ENCODE peak calls at places on chromosomes 3 and 15, in seven cellular contexts. One of them, this sample, is unnamed.

GRCh38 chr3:184284696-184285095 is 8.9 kb downstream of the ECE2 start:
- DNase-seq in HCT116: peak; percentile 70
- DNase-seq in SK-N-SH: peak; percentile 91
- DNase-seq in HepG2: peak; percentile 58
- DNase-seq in K562: peak; percentile 75
- DNase-seq in H1: no peak
- DNase-seq in GM12878: no peak
- DNase-seq in this sample: peak; percentile 65

GRCh38 chr15:92884813-92885461 is 15.2 kb upstream of the CHD2 start:
- DNase-seq in K562: no peak
- DNase-seq in HepG2: no peak
- DNase-seq in SK-N-SH: no peak
- DNase-seq in HCT116: no peak
- DNase-seq in H1: no peak
- DNase-seq in GM12878: no peak
- DNase-seq in this sample: peak; percentile 28

GRCh38 chr3:186775999-186776398 is 7.4 kb upstream of the EIF4A2 start:
- DNase-seq in HCT116: no peak
- DNase-seq in H1: peak; percentile 59
- DNase-seq in GM12878: no peak
- DNase-seq in HepG2: peak; percentile 29
- DNase-seq in SK-N-SH: no peak
- DNase-seq in K562: no peak
- DNase-seq in this sample: no peak

GRCh38 chr3:165696496-165696895 is 140.7 kb downstream of the BCHE start:
- DNase-seq in H1: no peak
- DNase-seq in HCT116: no peak
- DNase-seq in SK-N-SH: no peak
- DNase-seq in GM12878: no peak
- DNase-seq in K562: no peak
- DNase-seq in HepG2: no peak
- DNase-seq in this sample: no peak

GRCh38 chr15:84604804-84605203 is 4.0 kb downstream of the ZSCAN2 start:
- DNase-seq in H1: no peak
- DNase-seq in K562: no peak
- DNase-seq in SK-N-SH: no peak
- DNase-seq in GM12878: no peak
- DNase-seq in HCT116: no peak
- DNase-seq in HepG2: no peak
- DNase-seq in this sample: peak; percentile 5

GRCh38 chr3:52450489-52451236 is 3.2 kb downstream of the TNNC1 start:
- DNase-seq in SK-N-SH: no peak
- DNase-seq in HepG2: no peak
- DNase-seq in K562: no peak
- DNase-seq in GM12878: no peak
- DNase-seq in H1: no peak
- DNase-seq in HCT116: no peak
- DNase-seq in this sample: no peak

GRCh38 chr3:113812854-113813253 is 25.7 kb upstream of the GRAMD1C start:
- DNase-seq in HepG2: no peak
- DNase-seq in K562: no peak
- DNase-seq in SK-N-SH: no peak
- DNase-seq in HCT116: no peak
- DNase-seq in H1: no peak
- DNase-seq in GM12878: no peak
- DNase-seq in this sample: no peak

GRCh38 chr3:113802795-113803455 is 35.7 kb upstream of the GRAMD1C start:
- DNase-seq in GM12878: no peak
- DNase-seq in SK-N-SH: no peak
- DNase-seq in H1: no peak
- DNase-seq in K562: no peak
- DNase-seq in HCT116: no peak
- DNase-seq in HepG2: no peak
- DNase-seq in this sample: no peak

GRCh38 chr15:63086271-63086670 is 35.4 kb upstream of the LACTB start:
- DNase-seq in SK-N-SH: no peak
- DNase-seq in GM12878: no peak
- DNase-seq in HepG2: no peak
- DNase-seq in H1: no peak
- DNase-seq in HCT116: no peak
- DNase-seq in K562: no peak
- DNase-seq in this sample: peak; percentile 67

GRCh38 chr3:169578381-169578780 is 85.1 kb downstream of the MECOM start:
- DNase-seq in GM12878: no peak
- DNase-seq in H1: no peak
- DNase-seq in K562: no peak
- DNase-seq in SK-N-SH: no peak
- DNase-seq in HepG2: no peak
- DNase-seq in HCT116: no peak
- DNase-seq in this sample: no peak

GRCh38 chr15:70036585-70037343 is 61.0 kb downstream of the TLE3 start:
- DNase-seq in SK-N-SH: no peak
- DNase-seq in GM12878: peak; percentile 88
- DNase-seq in K562: no peak
- DNase-seq in HepG2: no peak
- DNase-seq in H1: no peak
- DNase-seq in HCT116: no peak
- DNase-seq in this sample: no peak

GRCh38 chr3:52752045-52752660 is 18.6 kb downstream of the NEK4 start:
- DNase-seq in HCT116: no peak
- DNase-seq in K562: no peak
- DNase-seq in H1: no peak
- DNase-seq in HepG2: no peak
- DNase-seq in SK-N-SH: no peak
- DNase-seq in GM12878: no peak
- DNase-seq in this sample: peak; percentile 54

GRCh38 chr3:37291275-37291700 is 116.9 kb upstream of the LRRFIP2 start:
- DNase-seq in H1: no peak
- DNase-seq in K562: peak; percentile 72
- DNase-seq in HepG2: no peak
- DNase-seq in GM12878: no peak
- DNase-seq in HCT116: no peak
- DNase-seq in SK-N-SH: no peak
- DNase-seq in this sample: peak; percentile 88

GRCh38 chr15:62888628-62889027 is 153.9 kb upstream of the TPM1 start:
- DNase-seq in HCT116: no peak
- DNase-seq in GM12878: no peak
- DNase-seq in K562: no peak
- DNase-seq in H1: no peak
- DNase-seq in HepG2: no peak
- DNase-seq in SK-N-SH: no peak
- DNase-seq in this sample: peak; percentile 17

DNA sequence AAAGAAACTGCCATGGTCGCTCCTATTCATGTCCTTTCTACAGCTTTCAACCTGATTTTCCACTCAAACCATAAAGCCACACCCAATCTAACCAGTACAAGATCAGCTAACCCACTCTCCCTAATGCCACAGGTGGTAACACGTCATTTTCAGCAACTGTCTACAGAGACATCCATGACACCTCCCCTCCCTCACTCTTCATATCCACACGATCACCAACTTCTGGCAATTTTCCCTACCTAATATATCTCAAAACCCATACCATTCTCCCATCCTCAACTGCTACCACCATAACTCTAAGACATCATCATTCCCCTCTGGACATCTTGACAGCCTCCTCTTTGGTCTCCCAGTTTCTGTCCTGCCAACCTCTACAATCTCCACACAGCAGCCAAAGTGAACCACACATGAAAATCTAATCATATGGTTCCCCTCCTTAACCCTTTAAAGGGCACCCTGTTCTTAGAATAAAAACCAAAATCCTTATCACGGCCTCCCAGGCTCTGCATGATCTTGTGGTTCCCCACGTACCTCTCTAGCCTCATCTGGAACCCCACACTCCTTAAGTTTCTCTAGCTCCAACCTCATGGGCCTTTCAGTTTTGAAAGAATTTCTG is 33.6 kb downstream of the SPINK8 start:
- DNase-seq in SK-N-SH: no peak
- DNase-seq in HepG2: no peak
- DNase-seq in HCT116: no peak
- DNase-seq in GM12878: no peak
- DNase-seq in K562: peak; percentile 16
- DNase-seq in H1: no peak
- DNase-seq in this sample: no peak
- H3K36me3 ChIP-seq in SK-N-SH: no peaks in the 10 kb centered on the region
- H3K36me3 ChIP-seq in HepG2: peaks cover 30% of the 10 kb centered on the region
- H3K36me3 ChIP-seq in HCT116: peaks cover 7% of the 10 kb centered on the region
- H3K36me3 ChIP-seq in GM12878: peaks cover 3% of the 10 kb centered on the region
- H3K36me3 ChIP-seq in K562: peaks cover 38% of the 10 kb centered on the region
- H3K36me3 ChIP-seq in H1: no peaks in the 10 kb centered on the region
- H3K36me3 ChIP-seq in this sample: peaks cover 22% of the 10 kb centered on the region

GRCh38 chr15:40477703-40478269 is 7.0 kb downstream of the CHST14 start:
- DNase-seq in HepG2: no peak
- DNase-seq in HCT116: no peak
- DNase-seq in SK-N-SH: no peak
- DNase-seq in K562: no peak
- DNase-seq in H1: no peak
- DNase-seq in GM12878: no peak
- DNase-seq in this sample: no peak
- TF ChIP-seq RAD21 in HepG2: no peak
- TF ChIP-seq RAD21 in HCT116: no peak
- TF ChIP-seq RAD21 in SK-N-SH: no peak
- TF ChIP-seq RAD21 in K562: no peak
- TF ChIP-seq RAD21 in H1: no peak
- TF ChIP-seq RAD21 in GM12878: no peak
- TF ChIP-seq RAD21 in this sample: no peak

GRCh38 chr15:95261546-95261945 is 1030.2 kb downstream of the MCTP2 start:
- DNase-seq in SK-N-SH: no peak
- DNase-seq in GM12878: no peak
- DNase-seq in HepG2: no peak
- DNase-seq in K562: no peak
- DNase-seq in HCT116: no peak
- DNase-seq in H1: no peak
- DNase-seq in this sample: no peak
- H3K36me3 ChIP-seq in SK-N-SH: no peaks in the 10 kb centered on the region
- H3K36me3 ChIP-seq in GM12878: no peaks in the 10 kb centered on the region
- H3K36me3 ChIP-seq in HepG2: no peaks in the 10 kb centered on the region
- H3K36me3 ChIP-seq in K562: no peaks in the 10 kb centered on the region
- H3K36me3 ChIP-seq in HCT116: no peaks in the 10 kb centered on the region
- H3K36me3 ChIP-seq in H1: no peaks in the 10 kb centered on the region
- H3K36me3 ChIP-seq in this sample: no peaks in the 10 kb centered on the region

DNA sequence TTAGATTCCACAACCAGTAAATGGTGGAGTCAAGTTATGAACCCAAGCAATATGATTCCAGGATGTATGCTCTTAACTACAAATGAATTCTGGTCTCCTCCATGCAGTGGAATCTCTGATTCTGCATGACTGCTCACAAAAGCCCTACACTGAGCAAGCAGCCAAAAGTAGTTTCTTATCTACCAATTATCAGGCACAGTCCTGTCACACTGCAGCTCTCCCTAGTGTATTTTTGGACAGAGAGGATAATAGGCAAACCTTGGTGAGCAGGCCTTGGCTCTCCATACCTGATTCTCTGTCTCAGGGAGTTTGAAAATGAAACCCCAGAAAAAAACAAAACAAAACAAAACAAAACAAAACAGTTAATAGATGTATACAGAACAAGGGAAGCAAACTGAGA is 3.5 kb upstream of the SSR3 start:
- DNase-seq in SK-N-SH: peak; percentile 16
- DNase-seq in K562: no peak
- DNase-seq in H1: no peak
- DNase-seq in HepG2: no peak
- DNase-seq in GM12878: no peak
- DNase-seq in HCT116: no peak
- DNase-seq in this sample: no peak
- TF ChIP-seq RAD21 in SK-N-SH: no peak
- TF ChIP-seq RAD21 in K562: peak; percentile 15
- TF ChIP-seq RAD21 in H1: no peak
- TF ChIP-seq RAD21 in HepG2: no peak
- TF ChIP-seq RAD21 in GM12878: no peak
- TF ChIP-seq RAD21 in HCT116: no peak
- TF ChIP-seq RAD21 in this sample: no peak

This sample was measured in IMR-90.